ENCODE peak calls at places on chromosomes 2 and 18, in seven cellular contexts. H is HepG2, J is K562, F is SK-N-SH, M is H1, R is GM12878, I is GM12892. A is an unnamed sample.

GRCh38 chr18:75854174-75854573 is 426.7 kb upstream of the SMIM21 start:
- DNase-seq in F (no peak), J (peak; percentile 17), H (peak; percentile 3), R (no peak), M (peak; percentile 79), I (no peak), A (no peak)

GRCh38 chr2:121338281-121338680 is 53.3 kb upstream of the TFCP2L1 start:
- DNase-seq in R (no peak), J (no peak), I (no peak), M (peak; percentile 75), H (no peak), F (no peak), A (no peak)

GRCh38 chr2:18566145-18566544 is 5.7 kb upstream of the RDH14 start:
- DNase-seq in F (no peak), I (no peak), H (peak; percentile 31), M (no peak), J (no peak), R (no peak), A (no peak)

GRCh38 chr18:48689548-48689947 is 150.7 kb downstream of the CTIF start:
- DNase-seq in F (no peak), J (no peak), M (no peak), I (no peak), R (no peak), H (no peak), A (no peak)

GRCh38 chr2:65367517-65367916 is 64.9 kb downstream of the SPRED2 start:
- DNase-seq in J (peak; percentile 39), H (no peak), I (no peak), M (no peak), F (peak; percentile 48), R (no peak), A (no peak)

GRCh38 chr2:147845608-147846002 is 776 bp downstream of the ACVR2A start:
- DNase-seq in J (no peak), F (no peak), R (no peak), M (no peak), I (no peak), H (peak; percentile 13), A (no peak)

GRCh38 chr18:22831441-22831904 is 101.7 kb upstream of the RBBP8 start:
- DNase-seq in R (no peak), M (no peak), J (no peak), F (no peak), I (no peak), H (peak; percentile 36), A (no peak)

GRCh38 chr2:202149953-202150352 is 76.9 kb downstream of the KIAA2012 start:
- DNase-seq in F (no peak), M (no peak), H (no peak), R (no peak), I (no peak), J (no peak), A (no peak)

GRCh38 chr2:88053301-88053700 is 2.3 kb downstream of the KRCC1 start:
- DNase-seq in F (no peak), R (no peak), I (no peak), H (no peak), M (no peak), J (no peak), A (no peak)

GRCh38 chr2:183493060-183493459 is 368.8 kb downstream of the NUP35 start:
- DNase-seq in J (no peak), R (no peak), M (no peak), F (no peak), H (no peak), I (no peak), A (no peak)

GRCh38 chr18:42351455-42351854 is 396.4 kb downstream of the PIK3C3 start:
- DNase-seq in H (no peak), I (no peak), F (no peak), M (no peak), R (no peak), J (no peak), A (no peak)

GRCh38 chr18:26461405-26461804 is 86.9 kb downstream of the KCTD1 start:
- DNase-seq in H (no peak), R (no peak), M (no peak), F (no peak), J (no peak), I (no peak), A (no peak)

GRCh38 chr18:3552305-3552704 is 102.3 kb downstream of the TGIF1 start:
- DNase-seq in H (no peak), J (no peak), I (no peak), M (no peak), F (no peak), R (no peak), A (no peak)

GRCh38 chr2:104046466-104046865 is 807.4 kb upstream of the POU3F3 start:
- DNase-seq in J (no peak), F (no peak), M (no peak), H (no peak), I (no peak), R (no peak), A (no peak)

GRCh38 chr18:77334876-77335275 is 85.2 kb downstream of the GALR1 start:
- DNase-seq in H (no peak), R (no peak), M (no peak), F (no peak), J (no peak), I (no peak), A (no peak)

GRCh38 chr2:239895116-239895515 is 130.0 kb downstream of the NDUFA10 start:
- DNase-seq in M (no peak), J (no peak), I (no peak), H (no peak), F (no peak), R (no peak), A (no peak)

GRCh38 chr2:239893236-239893515 is 132.0 kb downstream of the NDUFA10 start:
- DNase-seq in M (no peak), J (peak; percentile 56), I (no peak), R (no peak), F (no peak), H (no peak), A (no peak)

GRCh38 chr2:239895669-239896068 is 129.5 kb downstream of the NDUFA10 start:
- DNase-seq in I (no peak), M (no peak), R (no peak), J (no peak), H (no peak), F (no peak), A (no peak)

GRCh38 chr2:239892480-239893235 is 132.5 kb downstream of the NDUFA10 start:
- DNase-seq in I (no peak), F (no peak), J (no peak), R (no peak), M (peak; percentile 33), H (no peak), A (no peak)

DNA sequence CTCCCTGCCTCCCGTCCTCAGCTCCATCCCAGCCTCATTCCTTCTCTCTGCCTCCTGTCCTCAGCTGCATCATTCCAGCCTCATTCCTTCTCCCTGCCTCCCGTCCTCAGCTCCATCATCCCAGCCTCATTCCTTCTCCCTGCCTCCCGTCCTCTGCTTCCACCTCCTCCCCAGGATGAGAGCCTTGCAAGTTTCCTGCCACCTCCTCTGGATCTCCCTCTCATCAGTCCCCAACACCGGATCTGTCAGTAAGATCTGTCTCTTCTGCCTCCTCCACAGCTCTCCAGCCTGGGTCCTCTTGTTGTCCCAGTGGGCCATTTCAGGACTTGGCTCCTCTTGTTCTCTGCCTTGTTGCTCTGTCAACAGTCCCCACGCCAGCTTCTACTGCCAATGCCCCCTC is 130.9 kb downstream of the NDUFA10 start:
- DNase-seq in R (no peak), H (no peak), M (no peak), J (no peak), I (no peak), F (no peak), A (no peak)
- TF ChIP-seq TAF1 in R (no peak), H (no peak), M (no peak), J (no peak), I (no peak), F (no peak), A (no peak)

GRCh38 chr2:233853353-233853752 is 982 bp downstream of the HJURP start:
- DNase-seq in J (no peak), F (no peak), H (no peak), I (no peak), R (no peak), M (no peak), A (no peak)
- TF ChIP-seq TAF1 in J (no peak), F (no peak), H (no peak), I (no peak), R (no peak), M (no peak), A (no peak)

GRCh38 chr18:35002120-35002519 is 39.1 kb upstream of the MAPRE2 start:
- DNase-seq in R (no peak), I (no peak), J (no peak), M (no peak), F (no peak), H (no peak), A (no peak)

GRCh38 chr18:35010983-35011382 is 30.2 kb upstream of the MAPRE2 start:
- DNase-seq in R (no peak), H (no peak), I (no peak), M (no peak), F (no peak), J (no peak), A (no peak)

GRCh38 chr18:35000457-35000856 is 40.8 kb upstream of the MAPRE2 start:
- DNase-seq in I (no peak), H (no peak), R (no peak), J (no peak), M (no peak), F (no peak), A (no peak)

GRCh38 chr18:35010156-35010555 is 31.1 kb upstream of the MAPRE2 start:
- DNase-seq in F (no peak), J (no peak), H (peak; percentile 43), I (no peak), M (no peak), R (no peak), A (no peak)

GRCh38 chr18:35005963-35006577 is 35.1 kb upstream of the MAPRE2 start:
- DNase-seq in I (peak; percentile 7), J (peak; percentile 68), H (peak; percentile 60), M (no peak), R (no peak), F (peak; percentile 60), A (peak; percentile 25)
- TF ChIP-seq TAF1 in I (no peak), J (no peak), H (no peak), M (no peak), R (no peak), F (no peak), A (no peak)

GRCh38 chr18:65990174-65990690 is 239.4 kb downstream of the CDH7 start:
- DNase-seq in M (no peak), F (no peak), I (no peak), H (no peak), J (no peak), R (no peak), A (no peak)

GRCh38 chr18:65988972-65989371 is 238.2 kb downstream of the CDH7 start:
- DNase-seq in R (no peak), J (no peak), I (no peak), F (no peak), M (no peak), H (no peak), A (no peak)

GRCh38 chr18:65983750-65984149 is 232.9 kb downstream of the CDH7 start:
- DNase-seq in I (no peak), H (peak; percentile 5), F (no peak), M (no peak), J (no peak), R (no peak), A (no peak)

GRCh38 chr18:65990944-65991708 is 240.3 kb downstream of the CDH7 start:
- DNase-seq in F (no peak), M (no peak), R (no peak), H (no peak), I (no peak), J (no peak), A (no peak)

DNA sequence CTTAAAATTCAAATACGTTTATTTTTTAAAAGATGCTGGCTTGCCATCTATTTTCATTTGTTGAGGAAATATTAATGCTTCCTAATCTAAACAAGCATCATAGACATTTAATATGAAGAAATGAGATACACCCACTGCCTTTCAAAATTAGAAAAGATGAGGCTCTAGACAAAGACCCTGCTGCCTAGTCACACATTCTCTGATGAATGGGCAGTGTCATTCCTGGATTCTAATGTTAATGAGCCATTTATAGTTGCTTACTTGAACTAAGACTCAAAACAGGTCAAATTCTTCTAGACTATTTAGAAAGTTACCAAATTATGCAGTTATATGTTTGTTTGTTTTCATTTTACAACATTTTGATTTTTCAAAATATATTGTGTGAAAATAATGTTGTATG is 237.6 kb downstream of the CDH7 start:
- DNase-seq in F (no peak), M (no peak), I (no peak), H (no peak), R (no peak), J (no peak), A (no peak)
- TF ChIP-seq TAF1 in F (no peak), M (no peak), I (no peak), H (no peak), R (no peak), J (no peak), A (no peak)